ENCODE peak calls at places on chromosome 19, in five cellular contexts. O is HS-5, Q is HS-27A, W is fibroblast of pulmonary artery, M is heart right ventricle. L is an unnamed sample.
A peak's percentile ranks its signal among the peaks of the same experiment; 100 is the strongest.

GRCh38 chr19:32448026-32448425 is 42.5 kb downstream of the DPY19L3 start:
- DNase-seq in O (no peak), Q (no peak), W (no peak), M (no peak), L (no peak)

GRCh38 chr19:23385404-23385803 is 9.9 kb downstream of the ZNF91 start:
- DNase-seq in O (no peak), Q (no peak), W (no peak), M (no peak), L (no peak)

GRCh38 chr19:54393381-54393780 is 21.9 kb upstream of the TTYH1 start:
- DNase-seq in O (no peak), Q (no peak), W (no peak), M (no peak), L (no peak)

GRCh38 chr19:20964798-20965197 is 41.7 kb downstream of the ZNF85 start:
- DNase-seq in O (no peak), Q (no peak), W (no peak), M (no peak), L (no peak)

GRCh38 chr19:44607049-44607448 is 6.3 kb upstream of the IGSF23 start:
- DNase-seq in O (peak; percentile 70), Q (peak; percentile 41), W (peak; percentile 69), M (no peak), L (no peak)

GRCh38 chr19:36972594-36972993 is 56.5 kb downstream of the ZNF568 start:
- DNase-seq in O (no peak), Q (no peak), W (no peak), M (no peak), L (no peak)

GRCh38 chr19:2270157-2270571 is 11.8 kb downstream of the PEAK3 start:
- DNase-seq in O (no peak), Q (no peak), W (no peak), M (peak; percentile 61), L (peak; percentile 89)

GRCh38 chr19:4523306-4524110 is 5.2 kb upstream of the PLIN4 start:
- DNase-seq in O (no peak), Q (no peak), W (peak; percentile 49), M (peak; percentile 60), L (no peak)

GRCh38 chr19:48338802-48339660 is 13.7 kb downstream of the EMP3 start:
- DNase-seq in O (no peak), Q (no peak), W (no peak), M (no peak), L (no peak)

GRCh38 chr19:16191216-16191908 is 6.2 kb downstream of the FAM32A start:
- DNase-seq in O (no peak), Q (no peak), W (no peak), M (no peak), L (no peak)

GRCh38 chr19:2627319-2627829 is 75.1 kb downstream of the GNG7 start:
- DNase-seq in O (peak; percentile 89), Q (peak; percentile 92), W (peak; percentile 96), M (peak; percentile 65), L (peak; percentile 94)

GRCh38 chr19:39038098-39038497 is 5.7 kb upstream of the FBXO27 start:
- DNase-seq in O (no peak), Q (no peak), W (peak; percentile 47), M (no peak), L (no peak)

GRCh38 chr19:11279505-11280236 is 16.3 kb upstream of the TSPAN16 start:
- DNase-seq in O (no peak), Q (no peak), W (peak; percentile 45), M (no peak), L (no peak)

GRCh38 chr19:3061214-3062161 is 807 bp downstream of the TLE5 start:
- DNase-seq in O (no peak), Q (no peak), W (peak; percentile 34), M (peak; percentile 78), L (peak; percentile 77)

GRCh38 chr19:6239871-6240676 is 39.7 kb downstream of the MLLT1 start:
- DNase-seq in O (no peak), Q (no peak), W (no peak), M (no peak), L (no peak)

GRCh38 chr19:3370728-3371591 is 4.6 kb downstream of the NFIC start:
- DNase-seq in O (no peak), Q (no peak), W (no peak), M (no peak), L (no peak)

GRCh38 chr19:33546656-33547055 is 25.1 kb upstream of the PEPD start:
- DNase-seq in O (no peak), Q (no peak), W (no peak), M (no peak), L (peak; percentile 32)

GRCh38 chr19:51690359-51691121 is 2.6 kb upstream of the SPACA6 start:
- DNase-seq in O (no peak), Q (peak; percentile 42), W (peak; percentile 88), M (peak; percentile 78), L (peak; percentile 77)

GRCh38 chr19:10390652-10391286 is 10.4 kb upstream of the TYK2 start:
- DNase-seq in O (peak; percentile 25), Q (no peak), W (peak; percentile 81), M (peak; percentile 45), L (no peak)

GRCh38 chr19:1622007-1622406 is 16.7 kb upstream of the UQCR11 start:
- DNase-seq in O (no peak), Q (no peak), W (no peak), M (no peak), L (no peak)

GRCh38 chr19:38101723-38102122 is 122.3 kb downstream of the DPF1 start:
- DNase-seq in O (no peak), Q (no peak), W (no peak), M (no peak), L (no peak)

GRCh38 chr19:49590971-49591730 is at the start of gene PRR12:
- DNase-seq in O (no peak), Q (peak; percentile 40), W (peak; percentile 77), M (peak; percentile 68), L (peak; percentile 84)

GRCh38 chr19:33193864-33194362 is at the start of gene LRP3:
- DNase-seq in O (no peak), Q (no peak), W (peak; percentile 18), M (peak; percentile 59), L (peak; percentile 65)

GRCh38 chr19:1324792-1325567 is 39.3 kb downstream of the EFNA2 start:
- DNase-seq in O (no peak), Q (no peak), W (peak; percentile 69), M (peak; percentile 65), L (peak; percentile 89)

GRCh38 chr19:53182202-53182601 is 11.0 kb downstream of the ZNF665 start:
- DNase-seq in O (no peak), Q (peak; percentile 77), W (no peak), M (no peak), L (no peak)

GRCh38 chr19:44576843-44577565 is 36.4 kb upstream of the IGSF23 start:
- DNase-seq in O (no peak), Q (no peak), W (peak; percentile 37), M (no peak), L (no peak)

GRCh38 chr19:38371081-38371480 is 3.3 kb upstream of the PSMD8 start:
- DNase-seq in O (no peak), Q (no peak), W (no peak), M (no peak), L (no peak)

GRCh38 chr19:39053276-39054090 is 21.1 kb upstream of the FBXO27 start:
- DNase-seq in O (no peak), Q (no peak), W (no peak), M (no peak), L (no peak)

GRCh38 chr19:51141181-51141580 is 920 bp upstream of the SIGLEC7 start:
- DNase-seq in O (no peak), Q (no peak), W (no peak), M (no peak), L (no peak)

GRCh38 chr19:2329528-2329927 is 1.0 kb downstream of the SPPL2B start:
- DNase-seq in O (no peak), Q (no peak), W (no peak), M (no peak), L (no peak)

GRCh38 chr19:56121180-56122167 is at the start of gene ZNF787:
- DNase-seq in O (peak; percentile 88), Q (peak; percentile 95), W (peak; percentile 98), M (peak; percentile 99), L (peak; percentile 99)

GRCh38 chr19:46604781-46605355 is 3.7 kb downstream of the CALM3 start:
- DNase-seq in O (no peak), Q (no peak), W (no peak), M (no peak), L (peak; percentile 68)

GRCh38 chr19:2053601-2054389 is 2.8 kb upstream of the MKNK2 start:
- DNase-seq in O (no peak), Q (no peak), W (peak; percentile 95), M (peak; percentile 84), L (no peak)

GRCh38 chr19:47124937-47125668 is 5.5 kb upstream of the SAE1 start:
- DNase-seq in O (no peak), Q (peak; percentile 64), W (peak; percentile 86), M (no peak), L (peak; percentile 6)

GRCh38 chr19:4606921-4607678 is 32.2 kb upstream of the TNFAIP8L1 start:
- DNase-seq in O (no peak), Q (no peak), W (no peak), M (peak; percentile 76), L (peak; percentile 53)